ENCODE peak calls at places on chromosomes 4 and X, in ten cellular contexts. J, C, F, Y, N, O, E, G, K and B are unnamed samples.

GRCh38 chr4:175514174-175514573 is 297.9 kb downstream of the GPM6A start:
- DNase-seq in N (no peak), C (peak; percentile 40), Y (no peak), J (no peak), O (no peak), F (no peak), G (no peak), E (no peak), K (no peak), B (no peak)

GRCh38 chr4:89657931-89658700 is 178.8 kb downstream of the SNCA start:
- DNase-seq in C (peak; percentile 25), N (no peak), F (no peak), O (no peak), G (no peak), Y (no peak), J (no peak), K (peak; percentile 49), E (no peak), B (no peak)

GRCh38 chrX:12974797-12975669 is at the start of gene TMSB4X:
- DNase-seq in F (peak; percentile 77), O (peak; percentile 73), K (peak; percentile 87), J (peak; percentile 59), E (peak; percentile 83), N (peak; percentile 75), G (peak; percentile 89), C (peak; percentile 76), Y (peak; percentile 91), B (peak; percentile 84)

GRCh38 chr4:150049682-150050081 is 28.6 kb upstream of the DCLK2 start:
- DNase-seq in E (no peak), G (no peak), J (no peak), F (no peak), N (no peak), C (no peak), Y (no peak), O (no peak), K (no peak), B (no peak)

GRCh38 chr4:27289704-27290103 is 429.1 kb downstream of the STIM2 start:
- DNase-seq in E (no peak), F (no peak), J (no peak), C (no peak), G (no peak), O (no peak), Y (no peak), K (peak; percentile 67), N (no peak), B (no peak)

GRCh38 chrX:63963382-63963781 is 178.4 kb upstream of the ARHGEF9 start:
- DNase-seq in G (no peak), O (no peak), Y (no peak), E (peak; percentile 5), K (no peak), J (no peak), N (no peak), F (no peak), C (no peak), B (no peak)

GRCh38 chr4:114026447-114026846 is 47.0 kb upstream of the ARSJ start:
- DNase-seq in G (no peak), N (no peak), F (no peak), K (no peak), O (no peak), E (no peak), C (peak; percentile 26), Y (no peak), J (no peak), B (no peak)

GRCh38 chr4:118141240-118141639 is 107.0 kb downstream of the NDST3 start:
- DNase-seq in C (no peak), Y (no peak), O (no peak), G (no peak), E (no peak), K (peak; percentile 21), F (no peak), N (no peak), J (no peak), B (no peak)

GRCh38 chr4:83036991-83037390 is 2.0 kb downstream of the COPS4 start:
- DNase-seq in J (no peak), O (no peak), C (no peak), E (no peak), F (no peak), G (no peak), N (peak; percentile 67), Y (no peak), K (no peak), B (no peak)
- H3K27ac ChIP-seq in J (no peak overlapping the region), O (no peak overlapping the region), C (no peak overlapping the region), E (no peak overlapping the region), F (no peak overlapping the region), G (no peak overlapping the region), N (peak overlapping the region; percentile 3), Y (no peak overlapping the region), K (no peak overlapping the region), B (no peak overlapping the region)

DNA sequence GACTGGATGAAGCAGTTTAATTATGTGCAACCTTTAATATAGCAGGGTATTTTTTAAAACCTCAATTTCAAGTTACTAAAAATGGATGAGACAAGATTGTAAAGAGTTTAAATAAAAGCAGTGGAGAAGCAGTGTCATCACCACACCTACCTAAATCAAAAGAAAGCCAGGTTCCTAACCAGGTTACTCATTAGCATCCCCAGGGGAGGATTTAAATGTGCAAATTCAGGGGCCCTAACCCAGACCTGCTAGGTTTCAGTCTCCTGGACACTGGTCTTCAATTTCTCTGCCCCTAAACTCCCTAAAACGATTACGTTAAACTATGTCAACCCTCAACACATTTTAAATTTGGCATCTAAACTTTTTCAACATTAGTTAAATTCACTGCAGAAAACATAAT is 116.9 kb upstream of the KLF3 start:
- DNase-seq in N (no peak), K (no peak), Y (no peak), J (no peak), G (no peak), C (no peak), O (no peak), E (no peak), F (no peak), B (no peak)
- H3K27ac ChIP-seq in N (no peak overlapping the region), K (no peak overlapping the region), Y (no peak overlapping the region), J (no peak overlapping the region), G (no peak overlapping the region), C (no peak overlapping the region), O (no peak overlapping the region), E (no peak overlapping the region), F (no peak overlapping the region), B (no peak overlapping the region)

GRCh38 chr4:159106636-159107035 is 3.8 kb downstream of the RAPGEF2 start:
- DNase-seq in G (no peak), Y (no peak), E (no peak), K (no peak), J (no peak), C (peak; percentile 29), F (no peak), O (no peak), N (no peak), B (no peak)
- H3K27ac ChIP-seq in G (no peak overlapping the region), Y (no peak overlapping the region), E (peak overlapping the region; percentile 98), K (no peak overlapping the region), J (no peak overlapping the region), C (no peak overlapping the region), F (no peak overlapping the region), O (no peak overlapping the region), N (no peak overlapping the region), B (no peak overlapping the region)

DNA sequence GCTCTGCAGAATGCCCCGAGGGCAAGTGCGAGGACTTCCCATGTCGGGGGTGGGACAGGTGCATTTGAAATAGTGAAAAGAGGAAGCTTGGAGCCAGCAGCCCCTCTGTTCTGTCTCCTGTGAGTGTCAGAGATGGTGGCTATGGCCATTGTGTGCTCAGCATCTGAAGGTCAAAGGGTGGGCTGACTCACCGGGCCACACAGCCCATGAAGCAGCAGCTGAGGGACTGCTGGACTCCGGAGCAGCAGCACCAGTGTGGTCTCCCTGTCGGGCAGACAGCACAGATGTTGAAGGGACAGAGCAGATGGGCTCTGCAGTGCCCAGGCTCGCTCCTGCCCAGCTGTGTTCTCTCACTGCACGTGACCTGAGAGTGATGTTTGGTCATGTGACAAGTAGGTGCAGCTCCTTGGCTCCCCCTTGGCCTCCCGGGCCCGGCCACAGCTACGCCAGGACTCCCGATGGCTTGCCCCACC is 53.5 kb downstream of the TBC1D14 start:
- DNase-seq in E (no peak), Y (peak; percentile 61), N (no peak), J (no peak), G (no peak), O (no peak), C (peak; percentile 23), F (no peak), K (no peak), B (no peak)
- H3K27ac ChIP-seq in E (no peak overlapping the region), Y (no peak overlapping the region), N (no peak overlapping the region), J (peak overlapping the region; percentile 86), G (no peak overlapping the region), O (no peak overlapping the region), C (no peak overlapping the region), F (no peak overlapping the region), K (no peak overlapping the region), B (no peak overlapping the region)

DNA sequence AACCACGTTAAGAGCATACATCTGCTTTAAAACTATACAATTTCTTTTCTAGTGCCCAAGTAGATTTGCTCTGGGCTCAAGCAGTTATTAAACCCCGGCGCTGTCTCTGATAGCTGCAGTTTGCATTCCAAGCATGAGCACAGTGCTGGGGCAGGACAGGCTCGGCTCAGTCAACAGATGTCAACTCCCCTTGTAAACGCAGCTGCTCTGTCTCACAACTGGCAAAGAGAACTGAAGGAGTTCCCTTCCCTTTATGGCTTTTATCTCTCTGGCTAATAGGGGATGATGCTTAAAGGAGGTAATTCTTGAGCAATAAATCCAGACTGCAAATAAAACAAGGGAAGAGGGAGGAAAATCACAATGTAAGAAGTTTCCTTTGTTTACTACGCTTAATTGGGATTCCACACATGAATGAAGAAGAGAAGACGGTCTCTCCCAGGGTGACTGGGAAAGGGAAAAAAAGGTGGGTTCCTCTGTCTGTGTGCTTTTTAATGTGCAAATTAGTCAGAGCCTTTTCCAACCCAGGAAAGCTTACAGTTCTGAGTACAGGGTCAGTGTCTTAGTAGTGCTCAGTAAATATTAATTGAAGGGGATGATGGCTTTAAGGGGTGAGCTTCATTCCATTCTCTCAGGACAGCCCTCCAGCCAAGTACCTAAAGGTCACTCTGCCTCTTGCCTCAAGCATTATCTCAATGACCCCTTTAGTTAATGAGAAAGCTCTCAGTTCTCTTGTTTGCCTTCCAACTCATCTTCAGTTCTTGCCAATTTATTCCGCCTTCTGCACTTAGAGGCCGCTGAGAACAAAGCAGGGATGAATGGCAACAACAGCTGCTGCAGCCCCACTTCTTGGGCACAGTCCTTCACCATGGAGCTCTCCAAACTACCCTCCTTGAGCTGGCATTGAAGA is 155.7 kb upstream of the JADE1 start:
- DNase-seq in N (no peak), Y (no peak), K (peak; percentile 38), J (no peak), E (peak; percentile 47), C (no peak), G (peak; percentile 61), O (no peak), F (peak; percentile 66), B (no peak)
- H3K27ac ChIP-seq in N (no peak overlapping the region), Y (no peak overlapping the region), K (no peak overlapping the region), J (peak overlapping the region; percentile 16), E (peak overlapping the region; percentile 13), C (no peak overlapping the region), G (peak overlapping the region; percentile 67), O (no peak overlapping the region), F (peak overlapping the region; percentile 39), B (no peak overlapping the region)

DNA sequence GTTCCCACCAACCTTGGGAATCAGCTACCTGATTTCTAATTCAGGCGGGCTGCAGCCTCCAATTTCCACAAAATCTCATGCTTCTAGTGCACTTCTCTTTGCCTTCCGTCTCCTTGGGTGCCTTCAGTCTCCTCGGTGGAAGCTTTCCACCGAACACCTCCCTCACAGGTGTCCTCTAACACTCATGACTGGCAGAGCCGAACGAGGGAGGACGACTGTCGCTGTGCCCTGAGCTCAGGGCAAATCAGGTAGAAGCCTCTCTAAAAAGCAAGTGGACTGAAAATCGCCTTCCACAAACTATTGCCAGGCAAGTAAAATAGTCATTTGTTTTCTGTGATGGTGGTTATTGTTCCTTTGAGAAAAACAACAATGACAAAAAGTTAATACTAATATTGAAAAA is 176.1 kb upstream of the PPARGC1A start:
- DNase-seq in K (no peak), Y (no peak), G (no peak), N (peak; percentile 83), F (no peak), J (no peak), E (no peak), C (no peak), O (no peak), B (no peak)
- H3K27ac ChIP-seq in K (no peak overlapping the region), Y (no peak overlapping the region), G (no peak overlapping the region), N (peak overlapping the region; percentile 25), F (no peak overlapping the region), J (no peak overlapping the region), E (no peak overlapping the region), C (no peak overlapping the region), O (no peak overlapping the region), B (no peak overlapping the region)